ENCODE peak calls at places on chromosome 16, in ten cellular contexts. Z, M, V, W, S, J, T, I, Y and G are unnamed samples.

GRCh38 chr16:23836404-23837291 is 865 bp downstream of the PRKCB start:
- DNase-seq in V (no peak), M (no peak), T (peak; percentile 50), S (no peak), I (no peak), W (no peak), J (no peak), Y (peak; percentile 62), Z (no peak), G (no peak)

GRCh38 chr16:50137268-50137667 is 15.8 kb upstream of the TENT4B start:
- DNase-seq in S (no peak), T (no peak), Y (no peak), Z (no peak), W (no peak), J (no peak), V (no peak), M (no peak), I (no peak), G (no peak)

GRCh38 chr16:80231888-80232287 is 308.9 kb upstream of the DYNLRB2 start:
- DNase-seq in M (no peak), W (no peak), V (peak; percentile 2), S (no peak), T (no peak), I (peak; percentile 94), Y (no peak), Z (no peak), J (no peak), G (peak; percentile 86)

GRCh38 chr16:85056211-85056748 is 28.7 kb downstream of the KIAA0513 start:
- DNase-seq in V (peak; percentile 51), Y (no peak), T (no peak), W (no peak), J (no peak), M (no peak), Z (no peak), I (peak; percentile 36), S (no peak), G (no peak)

GRCh38 chr16:67961551-67961957 is 6.9 kb downstream of the SLC12A4 start:
- DNase-seq in Y (peak; percentile 87), S (no peak), M (no peak), I (no peak), T (peak; percentile 97), W (no peak), J (no peak), V (no peak), Z (no peak), G (peak; percentile 99)

GRCh38 chr16:23397464-23397863 is 55.5 kb downstream of the COG7 start:
- DNase-seq in J (no peak), Z (no peak), I (no peak), V (no peak), Y (no peak), T (no peak), W (no peak), S (no peak), M (no peak), G (no peak)

GRCh38 chr16:59552164-59552563 is 818.0 kb upstream of the GOT2 start:
- DNase-seq in Z (no peak), T (no peak), S (no peak), I (no peak), W (no peak), J (no peak), M (no peak), V (no peak), Y (no peak), G (no peak)

GRCh38 chr16:46748775-46749705 is 896 bp upstream of the MYLK3 start:
- DNase-seq in M (no peak), T (no peak), S (no peak), J (no peak), Y (peak; percentile 35), W (peak; percentile 36), V (no peak), Z (no peak), I (no peak), G (no peak)

GRCh38 chr16:56241596-56241995 is 50.3 kb downstream of the GNAO1 start:
- DNase-seq in T (no peak), Y (no peak), M (no peak), Z (no peak), W (no peak), V (no peak), I (peak; percentile 35), S (no peak), J (no peak), G (peak; percentile 30)

GRCh38 chr16:77336637-77337036 is 98.2 kb downstream of the ADAMTS18 start:
- DNase-seq in S (no peak), V (peak; percentile 13), I (no peak), T (no peak), W (no peak), J (no peak), Y (no peak), Z (no peak), M (no peak), G (no peak)

GRCh38 chr16:9309844-9310243 is 218.4 kb downstream of the HAPSTR1 start:
- DNase-seq in I (no peak), S (no peak), M (no peak), T (no peak), J (no peak), Z (no peak), W (no peak), V (no peak), Y (no peak), G (no peak)

GRCh38 chr16:4316732-4317461 is 1.0 kb downstream of the GLIS2 start:
- DNase-seq in Y (no peak), V (peak; percentile 63), W (peak; percentile 67), I (no peak), S (no peak), T (peak; percentile 58), J (no peak), M (peak; percentile 73), Z (no peak), G (no peak)

DNA sequence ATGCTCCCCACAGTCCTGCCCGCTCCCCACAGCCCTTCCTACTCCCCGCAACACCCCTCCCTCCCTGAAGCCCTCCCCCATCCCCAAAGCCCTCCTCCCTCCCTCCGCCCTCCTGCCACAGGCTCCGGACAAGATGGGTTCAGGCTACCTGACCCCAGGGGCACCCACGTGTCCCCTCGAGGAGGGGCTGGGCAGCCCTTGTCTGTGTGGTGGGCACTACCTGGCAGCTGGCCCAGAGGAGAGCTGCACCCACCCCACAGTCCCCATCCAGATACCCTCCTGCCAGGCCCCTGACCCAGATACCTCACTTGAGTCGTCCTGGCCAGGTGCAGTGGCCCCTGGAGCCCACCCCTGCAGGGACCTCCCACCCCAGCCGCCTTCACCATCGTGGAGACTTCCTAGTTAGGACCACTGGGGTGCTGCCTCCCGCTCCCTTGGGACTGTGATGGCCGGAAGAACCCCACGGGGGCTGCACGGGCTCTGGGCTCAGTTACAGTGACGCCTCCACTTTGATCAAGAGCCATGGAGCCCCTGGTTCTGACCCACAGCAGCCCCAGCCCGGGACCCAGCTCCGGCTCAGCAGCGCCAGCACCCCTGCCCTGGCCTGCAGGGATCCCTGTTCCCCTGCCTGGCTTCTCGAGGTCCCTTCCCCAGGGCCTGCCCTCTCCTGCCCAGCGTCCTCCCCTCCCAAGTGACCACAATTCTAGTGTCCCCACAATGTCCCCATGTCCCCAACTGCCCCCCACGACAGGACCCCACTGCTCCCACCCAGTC is 806 bp downstream of the PERCC1 start:
- DNase-seq in I (no peak), J (no peak), Z (no peak), S (no peak), W (no peak), M (no peak), Y (no peak), T (no peak), V (no peak), G (no peak)
- H3K4me3 ChIP-seq in I (no peak overlapping the region), J (no peak overlapping the region), Z (no peak overlapping the region), S (no peak overlapping the region), W (no peak overlapping the region), M (no peak overlapping the region), Y (no peak overlapping the region), T (no peak overlapping the region), V (no peak overlapping the region), G (no peak overlapping the region)

GRCh38 chr16:13864689-13865088 is 55.3 kb upstream of the ERCC4 start:
- DNase-seq in S (no peak), T (no peak), I (no peak), W (no peak), J (no peak), Z (no peak), M (no peak), Y (no peak), V (no peak), G (no peak)

GRCh38 chr16:13863075-13863765 is 56.7 kb upstream of the ERCC4 start:
- DNase-seq in W (no peak), M (no peak), J (no peak), V (no peak), Z (no peak), I (no peak), Y (no peak), T (no peak), S (no peak), G (no peak)

GRCh38 chr16:13866073-13866472 is 53.9 kb upstream of the ERCC4 start:
- DNase-seq in I (peak; percentile 73), S (peak; percentile 72), V (peak; percentile 94), W (peak; percentile 85), Z (peak; percentile 36), J (no peak), Y (peak; percentile 60), T (peak; percentile 78), M (peak; percentile 73), G (peak; percentile 72)
- TF ChIP-seq CTCF in I (peak; percentile 68), S (peak; percentile 83), V (peak; percentile 91), W (peak; percentile 71), Z (peak; percentile 80), J (peak; percentile 35), Y (no peak), T (peak; percentile 74), M (peak; percentile 33), G (peak; percentile 72)

GRCh38 chr16:15857779-15858560 is 1.1 kb upstream of the MYH11 start:
- DNase-seq in W (peak; percentile 20), V (peak; percentile 31), J (no peak), S (no peak), Y (no peak), Z (no peak), I (peak; percentile 50), M (peak; percentile 69), T (peak; percentile 33), G (peak; percentile 17)
- H3K4me3 ChIP-seq in W (no peak overlapping the region), V (peak overlapping the region; percentile 39), J (peak overlapping the region; percentile 25), S (no peak overlapping the region), Y (peak overlapping the region; percentile 48), Z (peak overlapping the region; percentile 58), I (peak overlapping the region; percentile 61), M (peak overlapping the region; percentile 47), T (no peak overlapping the region), G (peak overlapping the region; percentile 24)

DNA sequence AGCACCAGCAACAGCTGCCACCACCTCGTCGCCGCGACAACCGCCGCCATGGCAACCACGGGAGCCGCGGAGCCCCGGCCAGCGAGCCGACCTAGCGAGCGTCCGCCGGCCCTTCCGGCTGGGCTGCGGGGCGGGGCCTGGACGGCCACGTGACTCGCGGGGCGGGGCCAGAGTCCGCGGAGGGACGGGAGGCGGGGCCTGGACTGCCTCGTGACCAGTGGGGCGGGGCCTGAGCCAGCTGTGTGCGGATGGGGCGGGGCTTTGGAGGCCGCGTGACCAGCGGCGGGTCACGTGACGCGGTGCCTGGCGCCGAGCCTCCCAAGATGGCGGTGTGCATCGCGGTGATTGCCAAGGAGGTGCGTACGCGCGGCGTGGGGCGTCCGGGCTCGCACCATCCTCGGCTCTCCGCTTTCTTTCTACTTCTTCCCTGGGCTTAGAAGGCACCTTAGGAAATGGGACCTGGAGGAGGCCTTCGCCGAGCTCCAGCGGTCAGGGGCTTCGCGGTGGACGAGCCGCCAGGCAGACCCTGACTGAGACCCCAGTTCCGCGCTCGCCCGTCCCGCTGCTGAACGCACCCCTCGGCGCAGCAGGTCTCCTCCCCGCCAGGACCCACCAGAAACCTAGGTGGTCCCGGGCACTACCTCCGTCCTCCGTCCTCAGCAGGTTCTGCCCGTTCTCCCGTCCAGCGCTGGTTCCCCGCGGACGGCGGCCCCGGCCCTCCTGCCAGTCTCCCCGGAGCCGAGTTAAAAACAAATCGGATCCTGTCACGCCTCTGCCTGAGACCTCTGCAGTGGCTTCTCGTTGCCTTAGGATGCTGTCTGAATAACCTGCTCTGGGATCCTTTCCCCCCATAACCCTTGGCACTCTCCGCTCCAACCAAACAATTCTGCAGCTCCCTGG is at the start of the genes GALNS and TRAPPC2L:
- DNase-seq in M (peak; percentile 100), S (peak; percentile 90), Z (peak; percentile 35), Y (peak; percentile 99), V (peak; percentile 98), T (peak; percentile 99), W (peak; percentile 97), J (peak; percentile 100), I (peak; percentile 91), G (peak; percentile 97)
- TF ChIP-seq CTCF in M (no peak), S (no peak), Z (no peak), Y (no peak), V (no peak), T (no peak), W (no peak), J (no peak), I (no peak), G (no peak)